ENCODE peak calls at places on chromosomes 6 and 20, in eight cellular contexts. V, J, B, M, E, P, K and A are unnamed samples.

GRCh38 chr6:15905488-15906392 is 223.1 kb upstream of the MYLIP start:
- DNase-seq in V (no peak), J (no peak), B (no peak), M (no peak), E (no peak), P (no peak), K (no peak), A (no peak)

GRCh38 chr6:21022343-21023107 is 488.3 kb downstream of the CDKAL1 start:
- DNase-seq in V (no peak), J (no peak), B (no peak), M (peak), E (no peak), P (no peak), K (peak), A (peak)

GRCh38 chr6:24283043-24283985 is 74.5 kb downstream of the DCDC2 start:
- DNase-seq in V (peak), J (peak), B (peak), M (peak), E (peak), P (peak), K (peak), A (peak)

GRCh38 chr6:16684896-16685554 is 76.2 kb downstream of the ATXN1 start:
- DNase-seq in V (no peak), J (no peak), B (no peak), M (no peak), E (no peak), P (no peak), K (no peak), A (no peak)

GRCh38 chr6:24493945-24494725 is 634 bp upstream of the ALDH5A1 start:
- DNase-seq in V (no peak), J (no peak), B (no peak), M (no peak), E (no peak), P (no peak), K (no peak), A (no peak)

GRCh38 chr20:23938118-23938438 is 50.5 kb downstream of the GGTLC1 start:
- DNase-seq in V (no peak), J (no peak), B (no peak), M (no peak), E (no peak), P (no peak), K (no peak), A (no peak)

GRCh38 chr6:154868143-154868594 is 126.9 kb upstream of the TIAM2 start:
- DNase-seq in V (no peak), J (no peak), B (no peak), M (no peak), E (peak), P (no peak), K (no peak), A (peak)

GRCh38 chr6:3269412-3269975 is 10.7 kb downstream of the PSMG4 start:
- DNase-seq in V (no peak), J (no peak), B (no peak), M (no peak), E (no peak), P (no peak), K (no peak), A (no peak)

GRCh38 chr20:9829835-9830234 is 9.0 kb downstream of the PAK5 start:
- DNase-seq in V (no peak), J (no peak), B (no peak), M (no peak), E (no peak), P (no peak), K (no peak), A (peak)

GRCh38 chr20:47274449-47275108 is 81.9 kb downstream of the ZMYND8 start:
- DNase-seq in V (no peak), J (no peak), B (no peak), M (no peak), E (no peak), P (no peak), K (no peak), A (no peak)

GRCh38 chr6:118649918-118650499 is 1.4 kb downstream of the CEP85L start:
- DNase-seq in V (no peak), J (no peak), B (no peak), M (no peak), E (no peak), P (no peak), K (no peak), A (no peak)

GRCh38 chr6:118651282-118652050 is at the start of gene CEP85L:
- DNase-seq in V (peak), J (peak), B (peak), M (peak), E (peak), P (peak), K (peak), A (peak)

GRCh38 chr6:118650500-118651281 is 700 bp downstream of the CEP85L start:
- DNase-seq in V (peak), J (peak), B (peak), M (peak), E (peak), P (peak), K (peak), A (peak)

GRCh38 chr6:118648866-118649554 is 2.4 kb downstream of the CEP85L start:
- DNase-seq in V (no peak), J (no peak), B (no peak), M (no peak), E (no peak), P (no peak), K (no peak), A (no peak)

GRCh38 chr6:118652051-118652699 is 784 bp upstream of the CEP85L start:
- DNase-seq in V (no peak), J (no peak), B (no peak), M (no peak), E (no peak), P (no peak), K (no peak), A (no peak)
- H3K4me3 ChIP-seq in V (peak), J (peak), B (peak), M (peak), E (peak), P (peak), K (peak), A (peak)

GRCh38 chr6:63456734-63457133 is 115.5 kb upstream of the LOC128125822 start:
- DNase-seq in V (no peak), J (no peak), B (no peak), M (no peak), E (no peak), P (no peak), K (no peak), A (no peak)

GRCh38 chr6:63465750-63466149 is 106.5 kb upstream of the LOC128125822 start:
- DNase-seq in V (no peak), J (no peak), B (no peak), M (no peak), E (no peak), P (no peak), K (no peak), A (no peak)

GRCh38 chr6:63458480-63459115 is 113.7 kb upstream of the LOC128125822 start:
- DNase-seq in V (no peak), J (no peak), B (no peak), M (no peak), E (no peak), P (no peak), K (no peak), A (peak)

GRCh38 chr6:63464060-63464459 is 108.2 kb upstream of the LOC128125822 start:
- DNase-seq in V (no peak), J (no peak), B (no peak), M (no peak), E (no peak), P (no peak), K (no peak), A (no peak)

DNA sequence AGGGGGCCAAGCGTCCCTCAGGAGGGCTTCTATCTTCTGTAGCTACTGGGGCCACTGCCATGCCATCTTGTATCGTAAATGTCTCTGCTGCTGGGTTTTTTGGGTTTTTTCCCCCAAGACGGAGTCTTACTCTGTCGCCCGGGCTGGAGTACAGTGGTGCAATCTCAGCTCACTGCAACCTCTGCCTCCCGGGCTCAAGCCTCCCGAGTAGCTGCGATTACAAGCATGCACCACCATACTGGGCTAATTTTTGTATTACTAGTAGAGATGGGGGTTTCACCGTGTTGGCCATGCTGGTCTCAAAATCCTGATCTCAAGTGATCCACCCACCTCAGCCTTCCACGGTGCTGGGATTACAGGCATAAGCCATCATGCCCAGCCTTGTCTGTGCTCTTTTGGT is 111.3 kb upstream of the LOC128125822 start:
- DNase-seq in V (no peak), J (no peak), B (no peak), M (no peak), E (no peak), P (no peak), K (no peak), A (no peak)
- H3K27ac ChIP-seq in V (no peak), J (no peak), B (no peak), M (peak), E (no peak), P (no peak), K (no peak), A (no peak)

GRCh38 chr20:59994697-59995122 is 36.5 kb downstream of the CDH26 start:
- DNase-seq in V (peak), J (peak), B (no peak), M (peak), E (no peak), P (peak), K (peak), A (peak)
- H3K4me3 ChIP-seq in V (no peak), J (peak), B (no peak), M (no peak), E (no peak), P (peak), K (no peak), A (no peak)

DNA sequence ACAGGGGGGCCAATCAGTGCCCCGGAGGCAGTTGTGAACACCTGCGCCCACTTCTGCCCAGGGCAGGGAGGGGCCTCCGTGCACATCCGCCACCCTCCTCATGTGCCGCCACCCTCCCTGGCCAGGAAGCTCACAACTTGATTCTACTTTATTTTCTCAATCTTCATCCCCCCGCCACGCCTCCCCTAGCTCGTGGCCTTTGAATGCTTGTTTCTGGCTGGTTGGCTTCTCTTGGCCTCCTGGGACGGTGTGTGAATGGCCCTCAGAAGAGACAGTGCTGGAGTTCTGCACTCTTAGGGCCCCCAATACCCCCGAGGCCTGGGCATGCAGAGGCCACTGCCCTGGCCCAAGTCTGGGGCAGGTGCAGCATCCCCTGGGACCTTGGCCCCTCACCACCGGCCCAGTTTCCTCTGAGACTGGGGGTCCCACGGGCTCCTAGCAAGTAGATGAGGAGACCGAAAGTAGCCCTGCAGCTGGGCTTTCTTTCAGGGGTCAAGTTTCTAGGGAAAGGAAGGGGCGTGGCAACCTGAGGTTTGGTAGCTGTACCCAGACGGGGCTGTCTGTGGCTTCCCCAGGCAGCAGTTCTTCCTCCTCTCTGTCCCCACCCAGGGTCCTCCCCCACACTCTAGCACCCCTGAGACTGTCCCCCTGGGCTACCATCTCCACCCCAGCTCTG is 1.3 kb downstream of the RGS19 start:
- DNase-seq in V (no peak), J (no peak), B (no peak), M (no peak), E (peak), P (no peak), K (no peak), A (no peak)
- H3K27ac ChIP-seq in V (no peak), J (no peak), B (no peak), M (no peak), E (peak), P (peak), K (no peak), A (peak)